ENCODE peak calls at places on chromosomes 11 and 22, in four cellular contexts. One of them, this sample, is unnamed. For H3K9me3 and H3K4me1, the result is how much of the 10 kb centered on the place peaks cover.

GRCh38 chr22:23061471-23062280 is 8.6 kb upstream of the GNAZ start:
- DNase-seq in A549: no peak
- DNase-seq in thoracic aorta: no peak
- DNase-seq in naive thymus-derived CD4-positive, alpha-beta T cell: no peak
- DNase-seq in this sample: no peak

GRCh38 chr11:72333657-72334056 is 89.7 kb upstream of the PHOX2A start:
- DNase-seq in A549: no peak
- DNase-seq in thoracic aorta: no peak
- DNase-seq in naive thymus-derived CD4-positive, alpha-beta T cell: peak
- DNase-seq in this sample: no peak

GRCh38 chr11:12841946-12842630 is 167.0 kb upstream of the RASSF10 start:
- DNase-seq in A549: no peak
- DNase-seq in thoracic aorta: no peak
- DNase-seq in naive thymus-derived CD4-positive, alpha-beta T cell: no peak
- DNase-seq in this sample: no peak

GRCh38 chr11:103453901-103454300 is 344.7 kb downstream of the DYNC2H1 start:
- DNase-seq in thoracic aorta: no peak
- DNase-seq in A549: no peak
- DNase-seq in naive thymus-derived CD4-positive, alpha-beta T cell: no peak
- DNase-seq in this sample: no peak

GRCh38 chr11:46389450-46390330 is 1.9 kb downstream of the CHRM4 start:
- DNase-seq in A549: peak
- DNase-seq in naive thymus-derived CD4-positive, alpha-beta T cell: no peak
- DNase-seq in thoracic aorta: no peak
- DNase-seq in this sample: no peak

GRCh38 chr22:30204015-30204741 is 42.4 kb downstream of the LIF start:
- DNase-seq in naive thymus-derived CD4-positive, alpha-beta T cell: no peak
- DNase-seq in A549: no peak
- DNase-seq in thoracic aorta: no peak
- DNase-seq in this sample: no peak

GRCh38 chr11:129317564-129317963 is 58.1 kb upstream of the BARX2 start:
- DNase-seq in thoracic aorta: no peak
- DNase-seq in naive thymus-derived CD4-positive, alpha-beta T cell: no peak
- DNase-seq in A549: no peak
- DNase-seq in this sample: no peak

GRCh38 chr11:45885921-45886721 is 670 bp downstream of the MAPK8IP1 start:
- DNase-seq in thoracic aorta: no peak
- DNase-seq in naive thymus-derived CD4-positive, alpha-beta T cell: no peak
- DNase-seq in A549: no peak
- DNase-seq in this sample: no peak

GRCh38 chr22:38240734-38241252 is 32.0 kb downstream of the TMEM184B start:
- DNase-seq in naive thymus-derived CD4-positive, alpha-beta T cell: no peak
- DNase-seq in A549: peak
- DNase-seq in thoracic aorta: no peak
- DNase-seq in this sample: no peak

GRCh38 chr11:72524711-72525110 is 90.4 kb upstream of the CLPB start:
- DNase-seq in A549: no peak
- DNase-seq in thoracic aorta: no peak
- DNase-seq in naive thymus-derived CD4-positive, alpha-beta T cell: no peak
- DNase-seq in this sample: no peak

GRCh38 chr11:108561535-108561991 is 32.0 kb downstream of the EXPH5 start:
- DNase-seq in thoracic aorta: no peak
- DNase-seq in A549: no peak
- DNase-seq in naive thymus-derived CD4-positive, alpha-beta T cell: no peak
- DNase-seq in this sample: no peak

GRCh38 chr22:31143537-31143936 is 3.2 kb upstream of the PLA2G3 start:
- DNase-seq in naive thymus-derived CD4-positive, alpha-beta T cell: no peak
- DNase-seq in thoracic aorta: no peak
- DNase-seq in A549: no peak
- DNase-seq in this sample: no peak

GRCh38 chr11:17014321-17014773 is at the start of gene PLEKHA7:
- DNase-seq in A549: peak
- DNase-seq in thoracic aorta: no peak
- DNase-seq in naive thymus-derived CD4-positive, alpha-beta T cell: no peak
- DNase-seq in this sample: peak

GRCh38 chr22:17920145-17920605 is 104.2 kb downstream of the MICAL3 start:
- DNase-seq in naive thymus-derived CD4-positive, alpha-beta T cell: no peak
- DNase-seq in thoracic aorta: no peak
- DNase-seq in A549: no peak
- DNase-seq in this sample: no peak

GRCh38 chr11:102794382-102794781 is 3.6 kb downstream of the MMP1 start:
- DNase-seq in A549: peak
- DNase-seq in thoracic aorta: no peak
- DNase-seq in naive thymus-derived CD4-positive, alpha-beta T cell: no peak
- DNase-seq in this sample: no peak

GRCh38 chr11:81963018-81963417 is 770.6 kb downstream of the FAM181B start:
- DNase-seq in naive thymus-derived CD4-positive, alpha-beta T cell: no peak
- DNase-seq in thoracic aorta: no peak
- DNase-seq in A549: no peak
- DNase-seq in this sample: no peak

GRCh38 chr22:33105501-33105911 is 47.3 kb upstream of the SYN3 start:
- DNase-seq in naive thymus-derived CD4-positive, alpha-beta T cell: no peak
- DNase-seq in thoracic aorta: no peak
- DNase-seq in A549: no peak
- DNase-seq in this sample: no peak

GRCh38 chr22:35568751-35569725 is 28.4 kb downstream of the RASD2 start:
- DNase-seq in thoracic aorta: no peak
- DNase-seq in naive thymus-derived CD4-positive, alpha-beta T cell: no peak
- DNase-seq in A549: no peak
- DNase-seq in this sample: no peak

GRCh38 chr22:38601221-38601764 is 31.3 kb upstream of the DMC1 start:
- DNase-seq in thoracic aorta: no peak
- DNase-seq in A549: no peak
- DNase-seq in naive thymus-derived CD4-positive, alpha-beta T cell: no peak
- DNase-seq in this sample: no peak

GRCh38 chr11:12707500-12707880 is 33.3 kb downstream of the TEAD1 start:
- DNase-seq in naive thymus-derived CD4-positive, alpha-beta T cell: no peak
- DNase-seq in A549: no peak
- DNase-seq in thoracic aorta: no peak
- DNase-seq in this sample: no peak

GRCh38 chr11:63553759-63554158 is 9.4 kb downstream of the PLAAT2 start:
- DNase-seq in A549: no peak
- DNase-seq in naive thymus-derived CD4-positive, alpha-beta T cell: peak
- DNase-seq in thoracic aorta: no peak
- DNase-seq in this sample: peak

GRCh38 chr22:32985899-32986772 is 72.0 kb downstream of the SYN3 start:
- DNase-seq in naive thymus-derived CD4-positive, alpha-beta T cell: peak
- DNase-seq in thoracic aorta: peak
- DNase-seq in A549: peak
- DNase-seq in this sample: no peak

GRCh38 chr22:42645341-42645937 is 3.8 kb downstream of the CYB5R3 start:
- DNase-seq in thoracic aorta: no peak
- DNase-seq in A549: no peak
- DNase-seq in naive thymus-derived CD4-positive, alpha-beta T cell: no peak
- DNase-seq in this sample: no peak

GRCh38 chr22:42645938-42646568 is 3.1 kb downstream of the CYB5R3 start:
- DNase-seq in thoracic aorta: no peak
- DNase-seq in A549: no peak
- DNase-seq in naive thymus-derived CD4-positive, alpha-beta T cell: no peak
- DNase-seq in this sample: no peak

GRCh38 chr22:42642801-42643631 is 2.6 kb upstream of the ATP5MGL start:
- DNase-seq in naive thymus-derived CD4-positive, alpha-beta T cell: no peak
- DNase-seq in A549: no peak
- DNase-seq in thoracic aorta: no peak
- DNase-seq in this sample: no peak

GRCh38 chr22:42643632-42644421 is 3.4 kb upstream of the ATP5MGL start:
- DNase-seq in thoracic aorta: no peak
- DNase-seq in naive thymus-derived CD4-positive, alpha-beta T cell: no peak
- DNase-seq in A549: no peak
- DNase-seq in this sample: no peak

GRCh38 chr22:42644422-42645340 is 4.3 kb upstream of the ATP5MGL start:
- DNase-seq in naive thymus-derived CD4-positive, alpha-beta T cell: no peak
- DNase-seq in thoracic aorta: no peak
- DNase-seq in A549: no peak
- DNase-seq in this sample: no peak
- H3K4me3 ChIP-seq in naive thymus-derived CD4-positive, alpha-beta T cell: no peak
- H3K4me3 ChIP-seq in thoracic aorta: peak
- H3K4me3 ChIP-seq in A549: no peak
- H3K4me3 ChIP-seq in this sample: no peak

GRCh38 chr11:2649848-2650247 is 49.9 kb downstream of the KCNQ1OT1 start:
- DNase-seq in naive thymus-derived CD4-positive, alpha-beta T cell: no peak
- DNase-seq in thoracic aorta: no peak
- DNase-seq in A549: no peak
- DNase-seq in this sample: no peak

GRCh38 chr11:2649400-2649799 is 50.4 kb downstream of the KCNQ1OT1 start:
- DNase-seq in thoracic aorta: no peak
- DNase-seq in naive thymus-derived CD4-positive, alpha-beta T cell: no peak
- DNase-seq in A549: no peak
- DNase-seq in this sample: no peak

GRCh38 chr11:2651054-2651617 is 48.7 kb downstream of the KCNQ1OT1 start:
- DNase-seq in A549: no peak
- DNase-seq in naive thymus-derived CD4-positive, alpha-beta T cell: no peak
- DNase-seq in thoracic aorta: no peak
- DNase-seq in this sample: no peak

GRCh38 chr11:2651826-2652237 is 48.0 kb downstream of the KCNQ1OT1 start:
- DNase-seq in naive thymus-derived CD4-positive, alpha-beta T cell: no peak
- DNase-seq in A549: no peak
- DNase-seq in thoracic aorta: no peak
- DNase-seq in this sample: no peak

DNA sequence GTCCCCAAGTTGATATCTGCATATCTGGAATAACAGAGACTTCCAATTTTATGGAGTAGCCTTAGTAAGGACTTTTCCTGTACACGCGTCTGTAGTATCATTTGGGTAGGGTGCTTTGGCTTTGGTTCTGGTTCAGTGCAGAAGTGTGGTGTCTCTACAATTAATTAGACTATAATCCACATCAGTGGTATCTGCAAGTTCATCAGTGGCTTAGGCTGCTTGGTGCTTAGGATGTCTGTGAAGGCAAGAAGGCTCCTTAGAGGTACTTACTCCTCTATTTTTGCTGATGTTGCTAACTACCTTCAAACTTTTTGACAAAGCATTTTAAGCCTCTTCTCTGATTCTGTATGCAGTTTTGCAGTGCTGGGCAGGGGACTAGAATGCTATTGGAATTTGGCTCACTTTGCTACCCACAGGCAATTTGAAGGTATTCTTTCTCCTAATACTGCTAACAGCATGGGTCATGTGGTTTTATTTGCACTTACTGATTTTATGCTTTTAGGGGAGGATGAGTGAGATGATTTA is 49.4 kb downstream of the KCNQ1OT1 start:
- DNase-seq in naive thymus-derived CD4-positive, alpha-beta T cell: no peak
- DNase-seq in A549: no peak
- DNase-seq in thoracic aorta: no peak
- DNase-seq in this sample: no peak
- H3K9me3 ChIP-seq in naive thymus-derived CD4-positive, alpha-beta T cell: under half
- H3K9me3 ChIP-seq in A549: half or more
- H3K9me3 ChIP-seq in thoracic aorta: half or more
- H3K9me3 ChIP-seq in this sample: under half

GRCh38 chr11:33721984-33722383 is 14.2 kb downstream of the CD59 start:
- DNase-seq in A549: no peak
- DNase-seq in thoracic aorta: no peak
- DNase-seq in naive thymus-derived CD4-positive, alpha-beta T cell: no peak
- DNase-seq in this sample: no peak

GRCh38 chr11:33723238-33723881 is 12.9 kb downstream of the CD59 start:
- DNase-seq in naive thymus-derived CD4-positive, alpha-beta T cell: no peak
- DNase-seq in A549: peak
- DNase-seq in thoracic aorta: no peak
- DNase-seq in this sample: no peak

GRCh38 chr11:33719587-33719986 is 16.6 kb downstream of the CD59 start:
- DNase-seq in A549: no peak
- DNase-seq in thoracic aorta: no peak
- DNase-seq in naive thymus-derived CD4-positive, alpha-beta T cell: no peak
- DNase-seq in this sample: no peak

GRCh38 chr11:33722579-33723234 is 13.5 kb downstream of the CD59 start:
- DNase-seq in A549: no peak
- DNase-seq in naive thymus-derived CD4-positive, alpha-beta T cell: no peak
- DNase-seq in thoracic aorta: no peak
- DNase-seq in this sample: no peak

GRCh38 chr11:33721291-33721840 is 14.9 kb downstream of the CD59 start:
- DNase-seq in naive thymus-derived CD4-positive, alpha-beta T cell: no peak
- DNase-seq in thoracic aorta: no peak
- DNase-seq in A549: no peak
- DNase-seq in this sample: no peak
- H3K4me1 ChIP-seq in naive thymus-derived CD4-positive, alpha-beta T cell: under half
- H3K4me1 ChIP-seq in thoracic aorta: under half
- H3K4me1 ChIP-seq in A549: half or more
- H3K4me1 ChIP-seq in this sample: under half

DNA sequence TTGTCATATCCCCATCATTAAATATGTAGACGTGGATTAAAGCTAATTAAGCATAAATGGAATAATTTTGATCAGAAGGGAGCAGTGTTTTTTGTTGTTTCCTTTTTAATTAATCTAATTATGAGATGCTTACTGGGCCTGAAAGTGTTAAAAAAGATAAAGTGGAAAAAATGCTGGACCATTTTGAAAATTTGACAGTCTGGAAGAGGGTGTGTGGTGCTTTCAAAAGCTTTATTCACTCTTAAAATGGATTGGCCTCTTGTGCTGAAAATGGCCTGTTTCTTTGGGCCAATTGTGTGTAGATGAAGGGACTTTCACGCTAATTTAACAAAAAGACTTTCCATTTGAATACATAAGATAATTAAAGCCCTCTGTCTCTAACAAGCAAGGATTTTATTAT is 1.8 kb downstream of the TNRC6B start:
- DNase-seq in naive thymus-derived CD4-positive, alpha-beta T cell: no peak
- DNase-seq in thoracic aorta: no peak
- DNase-seq in A549: no peak
- DNase-seq in this sample: no peak
- H3K4me3 ChIP-seq in naive thymus-derived CD4-positive, alpha-beta T cell: peak
- H3K4me3 ChIP-seq in thoracic aorta: peak
- H3K4me3 ChIP-seq in A549: peak
- H3K4me3 ChIP-seq in this sample: peak

GRCh38 chr11:18239655-18240054 is 3.1 kb upstream of the SAA4 start:
- DNase-seq in A549: no peak
- DNase-seq in naive thymus-derived CD4-positive, alpha-beta T cell: no peak
- DNase-seq in thoracic aorta: no peak
- DNase-seq in this sample: no peak
- H3K9me3 ChIP-seq in A549: under half
- H3K9me3 ChIP-seq in naive thymus-derived CD4-positive, alpha-beta T cell: under half
- H3K9me3 ChIP-seq in thoracic aorta: under half
- H3K9me3 ChIP-seq in this sample: under half

DNA sequence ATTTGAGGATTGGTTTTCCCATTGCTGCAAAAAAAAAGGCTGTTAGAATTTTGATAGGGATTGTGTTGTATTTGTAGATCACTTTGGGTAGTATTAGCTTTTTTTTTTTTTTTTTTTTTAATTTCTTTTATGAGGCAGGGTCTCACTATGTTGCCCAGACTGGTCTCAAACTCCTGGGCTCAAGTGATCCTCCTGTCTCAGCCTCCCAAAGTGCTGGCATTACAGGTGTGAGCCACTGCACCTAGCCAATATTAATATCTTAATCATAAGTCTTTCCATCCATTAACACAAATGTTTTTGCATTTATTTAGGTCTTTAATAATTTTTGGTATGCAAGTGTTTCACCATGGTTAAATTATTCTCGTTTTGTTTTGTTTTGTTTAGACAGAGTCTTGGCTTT is 23.0 kb upstream of the AIFM3 start:
- DNase-seq in thoracic aorta: no peak
- DNase-seq in naive thymus-derived CD4-positive, alpha-beta T cell: no peak
- DNase-seq in A549: no peak
- DNase-seq in this sample: no peak
- H3K4me1 ChIP-seq in thoracic aorta: under half
- H3K4me1 ChIP-seq in naive thymus-derived CD4-positive, alpha-beta T cell: under half
- H3K4me1 ChIP-seq in A549: under half
- H3K4me1 ChIP-seq in this sample: under half

This sample was measured in effector memory CD4-positive, alpha-beta T cell.